ENCODE peak calls at places on chromosome 3, in seven cellular contexts. S, Y, N, G, J, T and A are unnamed samples.

GRCh38 chr3:45729614-45730013 is 40.4 kb downstream of the SACM1L start:
- DNase-seq in S (no peak), Y (no peak), N (no peak), G (no peak), J (no peak), T (no peak), A (no peak)

GRCh38 chr3:94285874-94286273 is 223.0 kb downstream of the NSUN3 start:
- DNase-seq in S (no peak), Y (no peak), N (no peak), G (no peak), J (no peak), T (peak), A (no peak)

GRCh38 chr3:169562988-169563774 is 100.3 kb downstream of the MECOM start:
- DNase-seq in S (no peak), Y (no peak), N (no peak), G (no peak), J (no peak), T (no peak), A (no peak)

GRCh38 chr3:22730701-22731100 is 472.4 kb upstream of the UBE2E2 start:
- DNase-seq in S (no peak), Y (no peak), N (no peak), G (no peak), J (no peak), T (no peak), A (no peak)

GRCh38 chr3:115285001-115285400 is 137.9 kb upstream of the ZBTB20 start:
- DNase-seq in S (peak), Y (no peak), N (no peak), G (no peak), J (no peak), T (peak), A (no peak)

GRCh38 chr3:122395582-122395981 is 11.6 kb downstream of the FAM162A start:
- DNase-seq in S (no peak), Y (no peak), N (no peak), G (no peak), J (no peak), T (no peak), A (no peak)

GRCh38 chr3:132253262-132253878 is 63.8 kb upstream of the ACP3 start:
- DNase-seq in S (peak), Y (peak), N (no peak), G (no peak), J (no peak), T (peak), A (peak)

GRCh38 chr3:187718802-187719201 is 16.4 kb upstream of the RTP2 start:
- DNase-seq in S (no peak), Y (no peak), N (no peak), G (no peak), J (no peak), T (no peak), A (no peak)

GRCh38 chr3:36701903-36702374 is 62.4 kb downstream of the DCLK3 start:
- DNase-seq in S (no peak), Y (peak), N (no peak), G (no peak), J (no peak), T (peak), A (no peak)

GRCh38 chr3:188133219-188133618 is 20.7 kb upstream of the LPP start:
- DNase-seq in S (no peak), Y (peak), N (no peak), G (no peak), J (no peak), T (peak), A (no peak)

GRCh38 chr3:162492446-162493081 is 996.0 kb downstream of the OTOL1 start:
- DNase-seq in S (no peak), Y (peak), N (no peak), G (no peak), J (no peak), T (peak), A (no peak)

GRCh38 chr3:42900226-42900625 is 5.7 kb upstream of the ZNF662 start:
- DNase-seq in S (no peak), Y (no peak), N (no peak), G (no peak), J (no peak), T (no peak), A (no peak)

GRCh38 chr3:58798312-58798711 is 131.7 kb upstream of the FAM3D start:
- DNase-seq in S (no peak), Y (no peak), N (no peak), G (no peak), J (no peak), T (peak), A (no peak)

GRCh38 chr3:185270956-185271332 is 17.1 kb upstream of the EHHADH start:
- DNase-seq in S (no peak), Y (no peak), N (no peak), G (no peak), J (no peak), T (no peak), A (no peak)

GRCh38 chr3:133742351-133743091 is 3.7 kb upstream of the TF start:
- DNase-seq in S (no peak), Y (peak), N (no peak), G (no peak), J (no peak), T (peak), A (peak)

GRCh38 chr3:102673271-102674115 is 238.7 kb downstream of the ZPLD1 start:
- DNase-seq in S (peak), Y (peak), N (peak), G (peak), J (peak), T (peak), A (peak)

GRCh38 chr3:173214576-173214975 is 73.5 kb upstream of the SPATA16 start:
- DNase-seq in S (no peak), Y (no peak), N (no peak), G (no peak), J (no peak), T (no peak), A (no peak)

GRCh38 chr3:30266536-30266935 is 339.9 kb upstream of the TGFBR2 start:
- DNase-seq in S (no peak), Y (no peak), N (no peak), G (no peak), J (no peak), T (peak), A (no peak)

GRCh38 chr3:98972155-98972554 is 70.7 kb upstream of the DCBLD2 start:
- DNase-seq in S (no peak), Y (peak), N (no peak), G (no peak), J (no peak), T (peak), A (no peak)

GRCh38 chr3:9778102-9778501 is 8.4 kb upstream of the CAMK1 start:
- DNase-seq in S (no peak), Y (peak), N (no peak), G (no peak), J (no peak), T (peak), A (no peak)

GRCh38 chr3:135895106-135895733 is 70.3 kb upstream of the PPP2R3A start:
- DNase-seq in S (peak), Y (peak), N (peak), G (no peak), J (peak), T (peak), A (peak)

DNA sequence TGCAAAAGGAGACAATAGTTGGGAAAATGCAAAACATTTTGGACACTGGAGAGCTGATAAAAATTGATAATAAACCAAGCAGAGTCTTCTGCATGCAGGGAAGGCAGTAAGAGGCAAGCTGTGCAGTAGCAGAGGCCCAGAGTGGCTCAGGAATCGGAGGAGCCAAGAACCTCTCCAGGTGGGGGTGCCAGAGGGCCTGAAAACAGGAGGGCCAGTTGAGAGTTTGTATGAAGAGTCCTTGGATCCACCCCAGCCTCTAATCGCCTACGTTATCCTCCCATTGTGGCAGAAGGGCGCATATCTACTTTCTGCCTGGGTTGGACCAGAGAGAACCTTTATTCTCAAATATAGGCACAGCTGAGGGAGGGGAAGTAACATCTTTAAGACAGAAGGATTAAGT is 48.9 kb upstream of the RBP1 start:
- DNase-seq in S (peak), Y (no peak), N (no peak), G (no peak), J (no peak), T (no peak), A (no peak)
- TF ChIP-seq CTCF in S (peak), Y (peak), N (no peak), G (peak), J (no peak), T (no peak), A (peak)

GRCh38 chr3:72483554-72484104 is 364.6 kb downstream of the SHQ1 start:
- DNase-seq in S (no peak), Y (no peak), N (no peak), G (no peak), J (no peak), T (no peak), A (no peak)
- H3K4me3 ChIP-seq in S (no peak), Y (no peak), N (no peak), G (no peak), J (no peak), T (no peak), A (no peak)

GRCh38 chr3:60755094-60755493 is 496.2 kb downstream of the FHIT start:
- DNase-seq in S (peak), Y (no peak), N (no peak), G (no peak), J (no peak), T (no peak), A (no peak)
- TF ChIP-seq CTCF in S (peak), Y (peak), N (no peak), G (peak), J (no peak), T (peak), A (peak)

GRCh38 chr3:138964923-138965322 is 17.9 kb downstream of the FOXL2NB start:
- DNase-seq in S (no peak), Y (no peak), N (no peak), G (no peak), J (no peak), T (no peak), A (no peak)

GRCh38 chr3:138963161-138963560 is 16.1 kb downstream of the FOXL2NB start:
- DNase-seq in S (no peak), Y (no peak), N (no peak), G (no peak), J (no peak), T (no peak), A (no peak)

GRCh38 chr3:138964264-138964663 is 17.2 kb downstream of the FOXL2NB start:
- DNase-seq in S (no peak), Y (no peak), N (no peak), G (no peak), J (no peak), T (no peak), A (no peak)

DNA sequence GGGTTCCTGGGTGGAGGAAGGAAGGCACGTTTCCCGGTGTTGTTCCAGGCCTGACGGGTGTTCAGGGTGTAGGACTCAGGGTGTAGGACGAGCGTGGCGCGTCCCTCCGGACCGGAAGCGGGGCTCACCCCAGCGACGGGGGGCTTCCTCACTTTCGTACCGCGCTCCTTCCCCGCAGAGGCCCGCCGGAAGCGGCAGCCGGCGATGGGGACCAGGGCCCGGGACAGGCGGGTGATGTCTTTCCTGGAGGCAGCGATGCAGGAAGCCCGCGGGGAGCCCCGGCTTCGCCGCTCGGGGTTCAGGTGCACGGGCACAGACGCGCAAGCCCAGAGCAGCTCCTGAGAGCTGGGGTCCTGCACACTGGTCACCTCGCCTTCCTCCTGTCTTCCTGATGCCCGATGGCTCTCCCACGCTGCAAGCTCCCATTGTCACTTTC is 13.4 kb downstream of the FOXL2NB start:
- DNase-seq in S (no peak), Y (no peak), N (no peak), G (no peak), J (no peak), T (no peak), A (no peak)
- H3K4me3 ChIP-seq in S (no peak), Y (no peak), N (no peak), G (no peak), J (no peak), T (peak), A (no peak)

GRCh38 chr3:112013784-112014143 is 15.0 kb downstream of the TAGLN3 start:
- DNase-seq in S (no peak), Y (no peak), N (no peak), G (no peak), J (no peak), T (no peak), A (no peak)
- TF ChIP-seq CTCF in S (no peak), Y (no peak), N (no peak), G (no peak), J (no peak), T (no peak), A (no peak)

GRCh38 chr3:151852074-151852811 is 21.2 kb upstream of the SUCNR1 start:
- DNase-seq in S (peak), Y (no peak), N (no peak), G (no peak), J (no peak), T (no peak), A (no peak)
- H3K4me3 ChIP-seq in S (no peak), Y (no peak), N (no peak), G (no peak), J (no peak), T (no peak), A (no peak)

DNA sequence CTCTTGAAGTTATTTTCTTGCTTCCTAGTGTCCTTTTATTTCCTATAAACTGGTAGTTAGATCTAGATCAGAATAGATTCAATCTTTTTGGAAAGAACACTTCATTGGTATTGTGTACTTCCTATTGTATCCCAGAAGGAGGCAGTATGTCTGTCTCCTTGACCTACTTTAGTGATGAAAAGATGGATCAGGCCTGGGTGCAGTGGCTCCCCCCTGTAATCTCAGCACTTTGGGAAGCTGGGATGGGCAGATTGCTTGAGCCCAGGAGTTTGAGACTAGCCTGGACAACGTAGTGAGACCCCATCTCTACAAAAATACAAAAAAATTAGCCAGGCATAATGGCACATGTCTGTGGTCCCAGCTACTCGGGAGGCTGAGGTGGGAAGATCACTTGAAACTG is 12.0 kb downstream of the BSN start:
- DNase-seq in S (no peak), Y (no peak), N (no peak), G (no peak), J (no peak), T (peak), A (no peak)
- TF ChIP-seq CTCF in S (peak), Y (no peak), N (no peak), G (no peak), J (no peak), T (peak), A (no peak)